ENCODE peak calls at places on chromosomes 16 and 17, in nine cellular contexts. U is stomach, Y is uterus, X is prostate gland, I is Peyer's patch, W is IMR-90, K is sigmoid colon, L is A549, M is heart left ventricle. O is an unnamed sample.
A peak's percentile ranks its signal among the peaks of the same experiment; 100 is the strongest.

GRCh38 chr17:56754523-56755208 is 79.1 kb downstream of the C17orf67 start:
- DNase-seq in U (no peak), Y (no peak), X (no peak), I (no peak), W (peak; percentile 56), K (no peak), L (peak; percentile 53), M (no peak), O (no peak)

GRCh38 chr17:75927286-75927922 is 13.4 kb downstream of the FBF1 start:
- DNase-seq in U (peak; percentile 54), Y (no peak), X (peak; percentile 77), I (no peak), W (no peak), K (no peak), L (peak; percentile 62), M (no peak), O (no peak)

GRCh38 chr17:50931003-50931878 is 65.1 kb upstream of the TOB1 start:
- DNase-seq in U (peak; percentile 92), Y (peak; percentile 86), X (peak; percentile 61), I (peak; percentile 81), W (peak; percentile 86), K (peak; percentile 96), L (peak; percentile 86), M (peak; percentile 89), O (peak; percentile 93)

GRCh38 chr17:27544350-27545131 is 86.4 kb upstream of the LGALS9 start:
- DNase-seq in U (no peak), Y (no peak), X (no peak), I (no peak), W (peak; percentile 63), K (no peak), L (no peak), M (no peak), O (no peak)

GRCh38 chr17:7393613-7394451 is 493 bp downstream of the PLSCR3 start:
- DNase-seq in U (peak; percentile 33), Y (peak; percentile 31), X (no peak), I (peak; percentile 77), W (no peak), K (peak; percentile 76), L (no peak), M (no peak), O (no peak)

GRCh38 chr17:38476549-38476948 is 48.3 kb downstream of the ARHGAP23 start:
- DNase-seq in U (no peak), Y (no peak), X (no peak), I (no peak), W (no peak), K (no peak), L (no peak), M (no peak), O (no peak)

GRCh38 chr17:80792373-80792781 is 199.3 kb upstream of the CHMP6 start:
- DNase-seq in U (no peak), Y (peak; percentile 39), X (no peak), I (no peak), W (peak; percentile 56), K (peak; percentile 69), L (peak; percentile 21), M (no peak), O (no peak)

GRCh38 chr17:42980766-42981397 is 517 bp downstream of the RUNDC1 start:
- DNase-seq in U (peak; percentile 61), Y (no peak), X (peak; percentile 50), I (peak; percentile 82), W (peak; percentile 64), K (peak; percentile 75), L (peak; percentile 75), M (peak; percentile 42), O (peak; percentile 54)

GRCh38 chr16:8697965-8698364 is 23.5 kb downstream of the ABAT start:
- DNase-seq in U (no peak), Y (no peak), X (no peak), I (no peak), W (no peak), K (no peak), L (no peak), M (no peak), O (no peak)

GRCh38 chr16:8691728-8692127 is 17.3 kb downstream of the ABAT start:
- DNase-seq in U (no peak), Y (no peak), X (no peak), I (no peak), W (no peak), K (no peak), L (no peak), M (no peak), O (no peak)

GRCh38 chr16:8689686-8690085 is 15.3 kb downstream of the ABAT start:
- DNase-seq in U (no peak), Y (no peak), X (no peak), I (no peak), W (no peak), K (no peak), L (no peak), M (no peak), O (no peak)

GRCh38 chr16:8696880-8697279 is 22.5 kb downstream of the ABAT start:
- DNase-seq in U (no peak), Y (no peak), X (no peak), I (no peak), W (no peak), K (no peak), L (no peak), M (no peak), O (no peak)

GRCh38 chr16:8694795-8695194 is 20.4 kb downstream of the ABAT start:
- DNase-seq in U (no peak), Y (no peak), X (no peak), I (no peak), W (no peak), K (no peak), L (no peak), M (no peak), O (no peak)
- TF ChIP-seq POLR2A in U (no peak), Y (no peak), X (no peak), I (no peak), W (no peak), K (no peak), L (no peak), M (no peak), O (no peak)

GRCh38 chr16:67238278-67238575 is 9.1 kb downstream of the FHOD1 start:
- DNase-seq in U (no peak), Y (no peak), X (no peak), I (no peak), W (no peak), K (no peak), L (no peak), M (no peak), O (no peak)

GRCh38 chr16:67237396-67238277 is 9.6 kb downstream of the FHOD1 start:
- DNase-seq in U (no peak), Y (no peak), X (no peak), I (no peak), W (no peak), K (peak; percentile 60), L (no peak), M (no peak), O (peak; percentile 12)

GRCh38 chr16:67236551-67237395 is 9.8 kb downstream of the TMEM208 start:
- DNase-seq in U (no peak), Y (peak; percentile 44), X (no peak), I (no peak), W (peak; percentile 31), K (peak; percentile 68), L (peak; percentile 86), M (no peak), O (no peak)

GRCh38 chr16:67234180-67234597 is 7.3 kb downstream of the TMEM208 start:
- DNase-seq in U (no peak), Y (no peak), X (no peak), I (no peak), W (no peak), K (no peak), L (no peak), M (no peak), O (no peak)

GRCh38 chr16:67235816-67236547 is 9.1 kb downstream of the TMEM208 start:
- DNase-seq in U (no peak), Y (no peak), X (no peak), I (no peak), W (no peak), K (no peak), L (no peak), M (no peak), O (no peak)
- TF ChIP-seq POLR2A in U (no peak), Y (no peak), X (no peak), I (no peak), W (no peak), K (no peak), L (no peak), M (no peak), O (no peak)

GRCh38 chr17:68792042-68792685 is 163.0 kb downstream of the ABCA8 start:
- DNase-seq in U (no peak), Y (no peak), X (no peak), I (no peak), W (peak; percentile 51), K (no peak), L (no peak), M (no peak), O (no peak)

GRCh38 chr17:68790931-68791330 is 164.3 kb downstream of the ABCA8 start:
- DNase-seq in U (no peak), Y (no peak), X (no peak), I (no peak), W (no peak), K (no peak), L (no peak), M (peak; percentile 49), O (peak; percentile 12)

GRCh38 chr17:68794636-68795503 is 160.3 kb downstream of the ABCA8 start:
- DNase-seq in U (no peak), Y (no peak), X (no peak), I (no peak), W (peak; percentile 60), K (no peak), L (no peak), M (peak; percentile 55), O (no peak)

GRCh38 chr17:68790481-68790880 is 164.7 kb downstream of the ABCA8 start:
- DNase-seq in U (no peak), Y (no peak), X (no peak), I (no peak), W (no peak), K (no peak), L (no peak), M (no peak), O (no peak)

DNA sequence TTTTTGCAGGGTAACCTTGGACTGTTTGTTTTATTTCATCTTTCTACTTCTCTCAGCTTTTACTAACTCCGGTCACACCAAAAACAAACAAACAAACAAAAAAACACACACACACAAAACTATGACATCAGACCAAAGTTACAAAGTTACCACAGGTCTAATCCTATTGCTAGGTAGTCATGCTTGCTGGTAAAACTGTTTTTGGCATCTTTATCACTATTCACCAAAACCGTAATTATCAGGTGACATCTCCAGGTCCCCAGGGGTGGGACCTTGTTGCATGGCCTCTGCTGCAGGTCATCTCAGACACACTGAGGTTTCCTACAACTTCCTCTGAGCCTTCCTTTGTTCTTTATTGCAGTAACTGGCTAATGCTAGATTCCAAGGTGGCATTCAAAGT is 162.3 kb downstream of the ABCA8 start:
- DNase-seq in U (no peak), Y (no peak), X (no peak), I (no peak), W (no peak), K (no peak), L (no peak), M (no peak), O (no peak)
- TF ChIP-seq POLR2A in U (no peak), Y (no peak), X (no peak), I (no peak), W (no peak), K (no peak), L (no peak), M (no peak), O (no peak)

DNA sequence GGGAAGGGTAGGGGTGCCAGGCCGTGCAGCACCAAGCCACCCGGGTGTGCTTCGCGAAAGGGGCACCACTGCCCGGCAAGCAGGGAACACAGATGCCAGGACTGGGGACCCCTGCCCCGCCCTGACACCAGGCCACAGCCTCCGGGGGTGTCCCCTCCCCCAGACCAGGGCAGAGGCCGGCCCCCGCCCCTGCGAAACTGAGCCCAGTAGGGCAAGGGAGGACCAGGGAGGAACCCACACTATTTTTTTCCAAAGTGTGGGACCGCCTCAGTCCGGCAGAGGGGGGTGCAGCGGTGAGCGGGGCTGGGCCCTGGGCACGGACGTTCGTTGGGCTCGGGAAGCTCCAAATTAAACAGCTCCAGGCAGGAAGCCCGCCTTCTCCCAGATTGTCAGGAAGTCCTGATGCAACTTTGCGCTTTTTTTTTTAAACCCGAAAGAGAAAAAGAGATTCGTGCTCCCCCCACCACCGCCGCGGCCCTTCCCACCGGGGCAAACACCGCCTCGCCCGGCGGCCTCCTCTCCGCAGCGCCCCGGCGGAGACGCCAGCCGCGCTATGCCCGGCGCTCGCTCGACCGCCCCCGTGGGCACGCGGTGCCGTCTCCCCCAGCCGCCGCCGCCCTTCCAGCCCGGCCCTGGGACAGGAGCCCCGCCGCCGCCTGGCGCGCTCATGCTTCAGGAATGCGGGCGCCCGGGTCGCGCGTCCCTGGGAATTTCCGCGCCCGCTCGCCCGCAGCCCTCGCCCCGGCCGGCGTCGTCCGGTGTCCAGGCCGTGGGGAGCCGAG is 755 bp downstream of the PIEZO1 start:
- DNase-seq in U (peak; percentile 66), Y (peak; percentile 85), X (peak; percentile 71), I (peak; percentile 79), W (peak; percentile 72), K (peak; percentile 94), L (peak; percentile 74), M (peak; percentile 77), O (peak; percentile 68)
- TF ChIP-seq POLR2A in U (no peak), Y (no peak), X (no peak), I (no peak), W (no peak), K (no peak), L (no peak), M (no peak), O (peak; percentile 16)